ENCODE peak calls at places on chromosomes 4 and X, in seven cellular contexts. P is neuronal stem cell; Q is CD8-positive, alpha-beta T cell; H is GM23248; K is fibroblast of lung; W is uterus; U is spleen. C is an unnamed sample.

GRCh38 chr4:176622251-176622968 is 170.3 kb downstream of the VEGFC start:
- DNase-seq in H (peak; percentile 53), K (peak; percentile 82), U (no peak), P (no peak), Q (no peak), W (no peak), C (peak; percentile 85)

GRCh38 chr4:154230091-154230490 is 261.5 kb downstream of the DCHS2 start:
- DNase-seq in W (no peak), H (peak; percentile 29), U (no peak), K (no peak), P (no peak), Q (no peak), C (no peak)

GRCh38 chr4:6467600-6467999 is 4.8 kb downstream of the PPP2R2C start:
- DNase-seq in P (no peak), H (no peak), W (no peak), U (peak; percentile 21), K (no peak), Q (no peak), C (peak; percentile 65)

GRCh38 chr4:119314356-119314755 is 7.6 kb downstream of the FABP2 start:
- DNase-seq in P (no peak), W (no peak), Q (peak; percentile 21), U (no peak), K (peak; percentile 71), H (peak; percentile 70), C (no peak)

GRCh38 chrX:41923925-41924693 is 755 bp upstream of the CASK start:
- DNase-seq in W (no peak), K (peak; percentile 35), P (no peak), H (peak; percentile 47), Q (peak; percentile 27), U (peak; percentile 51), C (peak; percentile 82)

GRCh38 chrX:48576108-48576507 is 1.8 kb downstream of the RBM3 start:
- DNase-seq in P (no peak), W (no peak), K (no peak), U (no peak), Q (no peak), H (no peak), C (peak; percentile 48)

GRCh38 chr4:55184600-55185523 is 59.5 kb upstream of the KDR start:
- DNase-seq in Q (no peak), W (peak; percentile 42), U (no peak), H (peak; percentile 60), P (no peak), K (peak; percentile 84), C (no peak)

GRCh38 chrX:65643046-65643785 is 24.2 kb upstream of the MSN start:
- DNase-seq in K (peak; percentile 16), Q (no peak), P (no peak), W (no peak), H (peak; percentile 68), U (no peak), C (no peak)

GRCh38 chrX:9906919-9907318 is 60.2 kb upstream of the CLDN34 start:
- DNase-seq in Q (no peak), K (no peak), H (no peak), U (peak; percentile 66), W (no peak), P (no peak), C (no peak)

GRCh38 chr4:121253961-121254360 is 89.8 kb upstream of the TNIP3 start:
- DNase-seq in P (no peak), K (no peak), H (no peak), Q (no peak), U (no peak), W (no peak), C (no peak)

GRCh38 chr4:148454835-148455234 is 12.6 kb upstream of the NR3C2 start:
- DNase-seq in K (no peak), W (no peak), P (no peak), U (no peak), H (peak; percentile 31), Q (no peak), C (no peak)

GRCh38 chr4:153987291-153987690 is 198.4 kb upstream of the SFRP2 start:
- DNase-seq in U (no peak), H (peak; percentile 82), W (no peak), Q (no peak), P (no peak), K (peak; percentile 28), C (no peak)

GRCh38 chr4:5887011-5887360 is 5.9 kb downstream of the CRMP1 start:
- DNase-seq in K (no peak), P (no peak), U (no peak), H (peak; percentile 4), Q (no peak), W (no peak), C (peak; percentile 47)

GRCh38 chr4:81743731-81744465 is 272.2 kb upstream of the RASGEF1B start:
- DNase-seq in H (no peak), Q (no peak), U (no peak), W (no peak), K (no peak), P (no peak), C (no peak)

GRCh38 chrX:15301924-15302323 is 13.5 kb downstream of the ASB11 start:
- DNase-seq in H (peak; percentile 66), U (no peak), W (no peak), P (no peak), K (peak; percentile 46), Q (no peak), C (no peak)

GRCh38 chr4:3294401-3295241 is 1.8 kb downstream of the RGS12 start:
- DNase-seq in P (no peak), Q (no peak), K (no peak), U (peak; percentile 73), W (no peak), H (no peak), C (peak; percentile 54)

GRCh38 chrX:8075606-8076005 is 95.5 kb downstream of the VCX2 start:
- DNase-seq in U (no peak), P (no peak), H (no peak), W (no peak), K (no peak), Q (no peak), C (no peak)

GRCh38 chr4:80240976-80241375 is 25.5 kb upstream of the FGF5 start:
- DNase-seq in Q (no peak), U (no peak), H (peak; percentile 38), K (no peak), W (no peak), P (no peak), C (no peak)

GRCh38 chr4:61994036-61994435 is 793.9 kb downstream of the ADGRL3 start:
- DNase-seq in W (no peak), Q (no peak), U (no peak), K (peak; percentile 45), H (no peak), P (no peak), C (no peak)

GRCh38 chr4:13246107-13246506 is 238.0 kb downstream of the RAB28 start:
- DNase-seq in K (no peak), W (no peak), U (no peak), P (no peak), H (no peak), Q (no peak), C (no peak)

GRCh38 chr4:13243152-13243551 is 241.0 kb downstream of the RAB28 start:
- DNase-seq in H (no peak), W (no peak), K (no peak), U (no peak), Q (no peak), P (no peak), C (no peak)

GRCh38 chr4:13244342-13244905 is 239.7 kb downstream of the RAB28 start:
- DNase-seq in P (no peak), U (no peak), Q (no peak), H (no peak), W (no peak), K (no peak), C (no peak)

GRCh38 chr4:13248621-13249298 is 235.4 kb downstream of the RAB28 start:
- DNase-seq in P (no peak), U (no peak), K (no peak), Q (no peak), W (no peak), H (peak; percentile 34), C (no peak)
- H3K9me3 ChIP-seq in P (no peaks in the 10 kb centered on the region), U (peaks cover 46% of the 10 kb centered on the region), K (no peaks in the 10 kb centered on the region), Q (no peaks in the 10 kb centered on the region), W (no peaks in the 10 kb centered on the region), H (no peaks in the 10 kb centered on the region), C (no peaks in the 10 kb centered on the region)

GRCh38 chr4:19095491-19096046 is 1074.0 kb upstream of the LCORL start:
- DNase-seq in P (no peak), K (no peak), W (no peak), Q (no peak), H (peak; percentile 2), U (no peak), C (no peak)
- H3K9me3 ChIP-seq in P (no peaks in the 10 kb centered on the region), K (no peaks in the 10 kb centered on the region), W (no peaks in the 10 kb centered on the region), Q (no peaks in the 10 kb centered on the region), H (no peaks in the 10 kb centered on the region), U (peaks cover 3% of the 10 kb centered on the region), C (no peaks in the 10 kb centered on the region)

GRCh38 chrX:81957900-81958545 is 756.1 kb downstream of the SH3BGRL start:
- DNase-seq in P (peak; percentile 18), U (no peak), Q (no peak), H (peak; percentile 7), K (no peak), W (no peak), C (peak; percentile 34)
- H3K9me3 ChIP-seq in P (no peaks in the 10 kb centered on the region), U (no peaks in the 10 kb centered on the region), Q (no peaks in the 10 kb centered on the region), H (no peaks in the 10 kb centered on the region), K (no peaks in the 10 kb centered on the region), W (no peaks in the 10 kb centered on the region), C (no peaks in the 10 kb centered on the region)

GRCh38 chr4:124696182-124696581 is 16.4 kb downstream of the ANKRD50 start:
- DNase-seq in Q (no peak), W (no peak), U (no peak), H (no peak), K (no peak), P (no peak), C (no peak)
- H3K9me3 ChIP-seq in Q (no peaks in the 10 kb centered on the region), W (no peaks in the 10 kb centered on the region), U (peaks cover 18% of the 10 kb centered on the region), H (no peaks in the 10 kb centered on the region), K (no peaks in the 10 kb centered on the region), P (peaks cover 5% of the 10 kb centered on the region), C (peaks cover 2% of the 10 kb centered on the region)

GRCh38 chrX:153510383-153510782 is 7.1 kb upstream of the ATP2B3 start:
- DNase-seq in P (no peak), K (no peak), Q (no peak), W (no peak), H (no peak), U (no peak), C (no peak)
- H3K9me3 ChIP-seq in P (no peaks in the 10 kb centered on the region), K (no peaks in the 10 kb centered on the region), Q (no peaks in the 10 kb centered on the region), W (no peaks in the 10 kb centered on the region), H (no peaks in the 10 kb centered on the region), U (no peaks in the 10 kb centered on the region), C (no peaks in the 10 kb centered on the region)

DNA sequence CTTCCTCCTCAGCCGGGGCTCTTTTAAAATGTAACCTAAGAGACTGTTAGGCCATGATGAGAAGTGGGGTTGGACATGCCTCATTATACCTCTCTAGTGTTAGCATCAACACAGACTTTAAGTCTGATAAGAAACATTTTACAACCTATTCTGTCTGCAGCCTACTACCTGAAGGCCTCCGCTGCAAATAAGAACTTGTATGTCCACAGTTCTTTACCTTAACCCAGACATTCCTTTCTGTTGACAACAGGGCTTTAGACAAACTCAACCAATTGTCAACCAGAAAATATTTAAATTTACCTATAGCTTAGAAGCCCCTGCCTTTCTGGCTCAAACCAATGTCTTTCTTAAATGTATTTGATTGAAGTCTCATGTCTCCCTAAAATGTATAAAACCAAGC is 1418.6 kb downstream of the STIM2 start:
- DNase-seq in U (no peak), P (no peak), K (no peak), Q (no peak), H (no peak), W (no peak), C (no peak)
- H3K9me3 ChIP-seq in U (peaks cover 6% of the 10 kb centered on the region), P (no peaks in the 10 kb centered on the region), K (no peaks in the 10 kb centered on the region), Q (no peaks in the 10 kb centered on the region), H (no peaks in the 10 kb centered on the region), W (no peaks in the 10 kb centered on the region), C (no peaks in the 10 kb centered on the region)

C was measured in osteoblast.